ENCODE peak calls at places on chromosome 13, in ten cellular contexts. One of them, this sample, is unnamed.

GRCh38 chr13:71879945-71880344 is 12.9 kb upstream of the DACH1 start:
- DNase-seq in substantia nigra: no peak
- DNase-seq in activated T-cell treated with anti-CD3 and anti-CD28 coated beads, Interleukin-2, amount 50 U/mL, for 4 hours: no peak
- DNase-seq in GM13977: no peak
- DNase-seq in retinal pigment epithelial cell: no peak
- DNase-seq in LHCN-M2: no peak
- DNase-seq in DMS79: no peak
- DNase-seq in left cardiac atrium: no peak
- DNase-seq in EH: no peak
- DNase-seq in mesendoderm: no peak
- DNase-seq in this sample: no peak

GRCh38 chr13:62760724-62761123 is 1345.1 kb upstream of the PCDH20 start:
- DNase-seq in retinal pigment epithelial cell: no peak
- DNase-seq in activated T-cell treated with anti-CD3 and anti-CD28 coated beads, Interleukin-2, amount 50 U/mL, for 4 hours: no peak
- DNase-seq in GM13977: no peak
- DNase-seq in mesendoderm: no peak
- DNase-seq in left cardiac atrium: no peak
- DNase-seq in substantia nigra: no peak
- DNase-seq in LHCN-M2: no peak
- DNase-seq in DMS79: no peak
- DNase-seq in EH: no peak
- DNase-seq in this sample: no peak

GRCh38 chr13:37540228-37540627 is 58.3 kb downstream of the POSTN start:
- DNase-seq in DMS79: no peak
- DNase-seq in activated T-cell treated with anti-CD3 and anti-CD28 coated beads, Interleukin-2, amount 50 U/mL, for 4 hours: no peak
- DNase-seq in left cardiac atrium: no peak
- DNase-seq in GM13977: no peak
- DNase-seq in LHCN-M2: peak; percentile 81
- DNase-seq in substantia nigra: no peak
- DNase-seq in retinal pigment epithelial cell: no peak
- DNase-seq in EH: peak; percentile 82
- DNase-seq in mesendoderm: no peak
- DNase-seq in this sample: peak; percentile 30

GRCh38 chr13:56299650-56300049 is 841.1 kb upstream of the PRR20A start:
- DNase-seq in EH: no peak
- DNase-seq in substantia nigra: no peak
- DNase-seq in DMS79: no peak
- DNase-seq in LHCN-M2: no peak
- DNase-seq in left cardiac atrium: no peak
- DNase-seq in activated T-cell treated with anti-CD3 and anti-CD28 coated beads, Interleukin-2, amount 50 U/mL, for 4 hours: no peak
- DNase-seq in GM13977: no peak
- DNase-seq in retinal pigment epithelial cell: no peak
- DNase-seq in mesendoderm: no peak
- DNase-seq in this sample: no peak

GRCh38 chr13:40571338-40571737 is 95.1 kb downstream of the FOXO1 start:
- DNase-seq in substantia nigra: no peak
- DNase-seq in LHCN-M2: no peak
- DNase-seq in retinal pigment epithelial cell: no peak
- DNase-seq in activated T-cell treated with anti-CD3 and anti-CD28 coated beads, Interleukin-2, amount 50 U/mL, for 4 hours: no peak
- DNase-seq in GM13977: no peak
- DNase-seq in left cardiac atrium: no peak
- DNase-seq in mesendoderm: no peak
- DNase-seq in DMS79: no peak
- DNase-seq in EH: no peak
- DNase-seq in this sample: no peak

GRCh38 chr13:40402931-40403412 is 263.5 kb downstream of the FOXO1 start:
- DNase-seq in substantia nigra: no peak
- DNase-seq in mesendoderm: peak; percentile 31
- DNase-seq in LHCN-M2: peak; percentile 72
- DNase-seq in EH: peak; percentile 79
- DNase-seq in DMS79: no peak
- DNase-seq in activated T-cell treated with anti-CD3 and anti-CD28 coated beads, Interleukin-2, amount 50 U/mL, for 4 hours: no peak
- DNase-seq in GM13977: no peak
- DNase-seq in retinal pigment epithelial cell: peak; percentile 76
- DNase-seq in left cardiac atrium: peak; percentile 34
- DNase-seq in this sample: peak; percentile 61

GRCh38 chr13:25980255-25980654 is 71.6 kb downstream of the SHISA2 start:
- DNase-seq in activated T-cell treated with anti-CD3 and anti-CD28 coated beads, Interleukin-2, amount 50 U/mL, for 4 hours: no peak
- DNase-seq in left cardiac atrium: no peak
- DNase-seq in substantia nigra: no peak
- DNase-seq in mesendoderm: peak; percentile 91
- DNase-seq in retinal pigment epithelial cell: peak; percentile 17
- DNase-seq in EH: peak; percentile 38
- DNase-seq in LHCN-M2: peak; percentile 63
- DNase-seq in DMS79: no peak
- DNase-seq in GM13977: no peak
- DNase-seq in this sample: peak; percentile 24

GRCh38 chr13:29908917-29909755 is 58.7 kb upstream of the UBL3 start:
- DNase-seq in mesendoderm: no peak
- DNase-seq in left cardiac atrium: no peak
- DNase-seq in LHCN-M2: no peak
- DNase-seq in DMS79: no peak
- DNase-seq in GM13977: no peak
- DNase-seq in retinal pigment epithelial cell: no peak
- DNase-seq in activated T-cell treated with anti-CD3 and anti-CD28 coated beads, Interleukin-2, amount 50 U/mL, for 4 hours: no peak
- DNase-seq in substantia nigra: no peak
- DNase-seq in EH: no peak
- DNase-seq in this sample: no peak

GRCh38 chr13:67623630-67624029 is 393.5 kb upstream of the PCDH9 start:
- DNase-seq in left cardiac atrium: no peak
- DNase-seq in retinal pigment epithelial cell: no peak
- DNase-seq in substantia nigra: no peak
- DNase-seq in mesendoderm: no peak
- DNase-seq in EH: no peak
- DNase-seq in LHCN-M2: no peak
- DNase-seq in GM13977: no peak
- DNase-seq in activated T-cell treated with anti-CD3 and anti-CD28 coated beads, Interleukin-2, amount 50 U/mL, for 4 hours: no peak
- DNase-seq in DMS79: no peak
- DNase-seq in this sample: no peak

GRCh38 chr13:44300895-44301638 is 72.6 kb upstream of the SERP2 start:
- DNase-seq in EH: peak; percentile 83
- DNase-seq in DMS79: peak; percentile 48
- DNase-seq in retinal pigment epithelial cell: peak; percentile 85
- DNase-seq in mesendoderm: no peak
- DNase-seq in LHCN-M2: peak; percentile 84
- DNase-seq in substantia nigra: no peak
- DNase-seq in GM13977: peak; percentile 33
- DNase-seq in activated T-cell treated with anti-CD3 and anti-CD28 coated beads, Interleukin-2, amount 50 U/mL, for 4 hours: no peak
- DNase-seq in left cardiac atrium: peak; percentile 47
- DNase-seq in this sample: peak; percentile 88

GRCh38 chr13:24050292-24050711 is 110.2 kb upstream of the SPATA13 start:
- DNase-seq in left cardiac atrium: no peak
- DNase-seq in EH: peak; percentile 79
- DNase-seq in retinal pigment epithelial cell: no peak
- DNase-seq in substantia nigra: peak; percentile 60
- DNase-seq in DMS79: no peak
- DNase-seq in GM13977: no peak
- DNase-seq in LHCN-M2: peak; percentile 82
- DNase-seq in activated T-cell treated with anti-CD3 and anti-CD28 coated beads, Interleukin-2, amount 50 U/mL, for 4 hours: no peak
- DNase-seq in mesendoderm: no peak
- DNase-seq in this sample: peak; percentile 68

GRCh38 chr13:112725346-112726017 is 35.6 kb downstream of the ATP11A start:
- DNase-seq in GM13977: no peak
- DNase-seq in activated T-cell treated with anti-CD3 and anti-CD28 coated beads, Interleukin-2, amount 50 U/mL, for 4 hours: no peak
- DNase-seq in left cardiac atrium: no peak
- DNase-seq in LHCN-M2: peak; percentile 63
- DNase-seq in substantia nigra: no peak
- DNase-seq in retinal pigment epithelial cell: no peak
- DNase-seq in mesendoderm: no peak
- DNase-seq in DMS79: peak; percentile 91
- DNase-seq in EH: peak; percentile 47
- DNase-seq in this sample: peak; percentile 72

GRCh38 chr13:30792257-30793000 is 57.1 kb downstream of the ALOX5AP start:
- DNase-seq in LHCN-M2: peak; percentile 93
- DNase-seq in EH: peak; percentile 96
- DNase-seq in activated T-cell treated with anti-CD3 and anti-CD28 coated beads, Interleukin-2, amount 50 U/mL, for 4 hours: no peak
- DNase-seq in GM13977: no peak
- DNase-seq in left cardiac atrium: peak; percentile 84
- DNase-seq in retinal pigment epithelial cell: peak; percentile 94
- DNase-seq in substantia nigra: peak; percentile 54
- DNase-seq in mesendoderm: peak; percentile 52
- DNase-seq in DMS79: peak; percentile 4
- DNase-seq in this sample: peak; percentile 92

GRCh38 chr13:25725104-25725503 is 326.7 kb downstream of the SHISA2 start:
- DNase-seq in left cardiac atrium: no peak
- DNase-seq in mesendoderm: peak; percentile 16
- DNase-seq in EH: no peak
- DNase-seq in retinal pigment epithelial cell: no peak
- DNase-seq in DMS79: no peak
- DNase-seq in LHCN-M2: no peak
- DNase-seq in substantia nigra: no peak
- DNase-seq in activated T-cell treated with anti-CD3 and anti-CD28 coated beads, Interleukin-2, amount 50 U/mL, for 4 hours: no peak
- DNase-seq in GM13977: no peak
- DNase-seq in this sample: no peak

GRCh38 chr13:62333466-62333865 is 917.8 kb upstream of the PCDH20 start:
- DNase-seq in activated T-cell treated with anti-CD3 and anti-CD28 coated beads, Interleukin-2, amount 50 U/mL, for 4 hours: no peak
- DNase-seq in EH: no peak
- DNase-seq in substantia nigra: no peak
- DNase-seq in GM13977: no peak
- DNase-seq in retinal pigment epithelial cell: no peak
- DNase-seq in DMS79: no peak
- DNase-seq in mesendoderm: no peak
- DNase-seq in LHCN-M2: no peak
- DNase-seq in left cardiac atrium: no peak
- DNase-seq in this sample: no peak

GRCh38 chr13:110187501-110188161 is 119.3 kb downstream of the COL4A1 start:
- DNase-seq in DMS79: no peak
- DNase-seq in GM13977: no peak
- DNase-seq in substantia nigra: no peak
- DNase-seq in left cardiac atrium: peak; percentile 73
- DNase-seq in activated T-cell treated with anti-CD3 and anti-CD28 coated beads, Interleukin-2, amount 50 U/mL, for 4 hours: no peak
- DNase-seq in EH: peak; percentile 75
- DNase-seq in LHCN-M2: peak; percentile 86
- DNase-seq in mesendoderm: no peak
- DNase-seq in retinal pigment epithelial cell: peak; percentile 25
- DNase-seq in this sample: peak; percentile 84

GRCh38 chr13:44879452-44880058 is 109.7 kb downstream of the NUFIP1 start:
- DNase-seq in retinal pigment epithelial cell: no peak
- DNase-seq in LHCN-M2: peak; percentile 66
- DNase-seq in left cardiac atrium: no peak
- DNase-seq in mesendoderm: peak; percentile 67
- DNase-seq in activated T-cell treated with anti-CD3 and anti-CD28 coated beads, Interleukin-2, amount 50 U/mL, for 4 hours: no peak
- DNase-seq in DMS79: no peak
- DNase-seq in GM13977: peak; percentile 45
- DNase-seq in substantia nigra: no peak
- DNase-seq in EH: peak; percentile 70
- DNase-seq in this sample: peak; percentile 63

GRCh38 chr13:39490136-39490535 is 112.9 kb downstream of the LHFPL6 start:
- DNase-seq in GM13977: no peak
- DNase-seq in retinal pigment epithelial cell: no peak
- DNase-seq in left cardiac atrium: no peak
- DNase-seq in substantia nigra: no peak
- DNase-seq in DMS79: no peak
- DNase-seq in LHCN-M2: no peak
- DNase-seq in EH: peak; percentile 12
- DNase-seq in activated T-cell treated with anti-CD3 and anti-CD28 coated beads, Interleukin-2, amount 50 U/mL, for 4 hours: no peak
- DNase-seq in mesendoderm: peak; percentile 98
- DNase-seq in this sample: no peak

GRCh38 chr13:113364933-113365371 is 1.0 kb upstream of the GRTP1 start:
- DNase-seq in LHCN-M2: no peak
- DNase-seq in mesendoderm: no peak
- DNase-seq in activated T-cell treated with anti-CD3 and anti-CD28 coated beads, Interleukin-2, amount 50 U/mL, for 4 hours: no peak
- DNase-seq in GM13977: no peak
- DNase-seq in retinal pigment epithelial cell: no peak
- DNase-seq in left cardiac atrium: peak; percentile 33
- DNase-seq in EH: no peak
- DNase-seq in DMS79: no peak
- DNase-seq in substantia nigra: no peak
- DNase-seq in this sample: no peak

GRCh38 chr13:25928941-25929505 is 122.8 kb downstream of the SHISA2 start:
- DNase-seq in EH: no peak
- DNase-seq in substantia nigra: no peak
- DNase-seq in DMS79: no peak
- DNase-seq in GM13977: no peak
- DNase-seq in retinal pigment epithelial cell: no peak
- DNase-seq in left cardiac atrium: no peak
- DNase-seq in LHCN-M2: peak; percentile 54
- DNase-seq in activated T-cell treated with anti-CD3 and anti-CD28 coated beads, Interleukin-2, amount 50 U/mL, for 4 hours: no peak
- DNase-seq in mesendoderm: no peak
- DNase-seq in this sample: peak; percentile 26

GRCh38 chr13:66859078-66859477 is 371.1 kb downstream of the PCDH9 start:
- DNase-seq in EH: no peak
- DNase-seq in activated T-cell treated with anti-CD3 and anti-CD28 coated beads, Interleukin-2, amount 50 U/mL, for 4 hours: no peak
- DNase-seq in left cardiac atrium: no peak
- DNase-seq in LHCN-M2: no peak
- DNase-seq in retinal pigment epithelial cell: no peak
- DNase-seq in substantia nigra: no peak
- DNase-seq in GM13977: no peak
- DNase-seq in DMS79: no peak
- DNase-seq in mesendoderm: no peak
- DNase-seq in this sample: no peak